ENCODE peak calls at places on chromosomes 7 and 10, in four cellular contexts. V is endothelial cell of umbilical vein, D is transverse colon, F is HCT116. M is an unnamed sample. For H3K4me1, the result is how much of the 10 kb centered on the place peaks cover.

GRCh38 chr7:86653919-86654659 is 10.4 kb downstream of the GRM3 start:
- DNase-seq in V (no peak), D (no peak), F (no peak), M (no peak)

GRCh38 chr10:87632439-87632838 is 27.2 kb upstream of the PAPSS2 start:
- DNase-seq in V (no peak), D (no peak), F (no peak), M (no peak)

GRCh38 chr10:110404374-110404773 is 93.3 kb upstream of the DUSP5 start:
- DNase-seq in V (no peak), D (no peak), F (no peak), M (no peak)

GRCh38 chr10:26410356-26410755 is 27.8 kb upstream of the APBB1IP start:
- DNase-seq in V (no peak), D (no peak), F (no peak), M (no peak)

GRCh38 chr7:128136215-128136597 is 104.9 kb upstream of the LEP start:
- DNase-seq in V (no peak), D (no peak), F (no peak), M (no peak)

GRCh38 chr7:47091141-47091540 is 490.8 kb downstream of the TNS3 start:
- DNase-seq in V (no peak), D (no peak), F (no peak), M (no peak)

GRCh38 chr7:36979810-36980248 is 255.5 kb upstream of the AOAH start:
- DNase-seq in V (no peak), D (no peak), F (no peak), M (peak)

GRCh38 chr7:129494041-129494440 is 8.3 kb upstream of the SMKR1 start:
- DNase-seq in V (no peak), D (no peak), F (no peak), M (no peak)

GRCh38 chr10:123648595-123648994 is 17.6 kb upstream of the GPR26 start:
- DNase-seq in V (no peak), D (no peak), F (no peak), M (no peak)

GRCh38 chr7:28163955-28164354 is 16.6 kb downstream of the JAZF1 start:
- DNase-seq in V (no peak), D (no peak), F (no peak), M (no peak)

GRCh38 chr10:5782174-5782573 is 31.1 kb downstream of the GDI2 start:
- DNase-seq in V (no peak), D (no peak), F (no peak), M (no peak)

GRCh38 chr10:60576130-60577069 is 186.7 kb upstream of the ANK3 start:
- DNase-seq in V (no peak), D (no peak), F (no peak), M (no peak)

GRCh38 chr7:91299952-91300775 is 35.9 kb downstream of the FZD1 start:
- DNase-seq in V (no peak), D (no peak), F (no peak), M (no peak)

GRCh38 chr10:12704488-12704887 is 297.0 kb downstream of the CCDC3 start:
- DNase-seq in V (no peak), D (no peak), F (no peak), M (no peak)
- H3K4me1 ChIP-seq in V (half or more), D (under half), F (under half), M (under half)

GRCh38 chr10:69414036-69415018 is 2.4 kb downstream of the TACR2 start:
- DNase-seq in V (no peak), D (no peak), F (no peak), M (no peak)
- H3K4me3 ChIP-seq in V (no peak), D (peak), F (no peak), M (no peak)

DNA sequence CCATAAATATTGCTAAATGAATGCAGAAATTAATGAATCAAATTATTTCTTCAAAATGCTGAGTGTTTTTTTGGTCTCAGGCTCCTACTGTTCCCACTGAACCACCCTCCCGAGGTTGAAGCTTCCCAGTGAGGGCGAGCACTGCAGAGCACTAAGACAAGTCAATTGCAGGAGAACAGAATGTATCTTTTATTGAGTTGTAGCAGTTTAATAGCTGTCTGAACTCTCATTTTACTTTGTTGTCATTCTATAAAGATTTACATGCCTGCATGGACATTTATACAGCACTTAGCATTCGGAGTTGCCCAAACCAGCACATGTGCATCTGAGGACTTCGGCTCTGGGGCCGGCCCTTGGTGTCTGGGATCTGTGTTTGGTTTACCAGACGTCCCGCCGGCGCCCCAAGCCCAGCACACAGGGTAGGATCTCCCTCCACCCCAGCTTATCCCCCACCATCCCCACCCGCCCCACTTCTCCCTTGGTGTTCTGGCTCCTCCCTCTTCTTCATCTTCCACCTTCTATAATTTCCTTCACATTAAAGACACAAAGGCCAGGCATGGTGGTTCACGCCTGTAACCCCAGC is 211.0 kb upstream of the SH2B2 start:
- DNase-seq in V (no peak), D (no peak), F (no peak), M (no peak)
- H3K27ac ChIP-seq in V (no peak), D (no peak), F (no peak), M (no peak)

GRCh38 chr10:74051729-74052342 is 53.9 kb downstream of the VCL start:
- DNase-seq in V (no peak), D (no peak), F (no peak), M (no peak)

GRCh38 chr10:74049995-74050394 is 52.1 kb downstream of the VCL start:
- DNase-seq in V (no peak), D (no peak), F (no peak), M (no peak)

GRCh38 chr10:74047871-74048270 is 50.0 kb downstream of the VCL start:
- DNase-seq in V (no peak), D (no peak), F (no peak), M (no peak)

GRCh38 chr10:74048433-74048832 is 50.5 kb downstream of the VCL start:
- DNase-seq in V (no peak), D (no peak), F (no peak), M (no peak)

DNA sequence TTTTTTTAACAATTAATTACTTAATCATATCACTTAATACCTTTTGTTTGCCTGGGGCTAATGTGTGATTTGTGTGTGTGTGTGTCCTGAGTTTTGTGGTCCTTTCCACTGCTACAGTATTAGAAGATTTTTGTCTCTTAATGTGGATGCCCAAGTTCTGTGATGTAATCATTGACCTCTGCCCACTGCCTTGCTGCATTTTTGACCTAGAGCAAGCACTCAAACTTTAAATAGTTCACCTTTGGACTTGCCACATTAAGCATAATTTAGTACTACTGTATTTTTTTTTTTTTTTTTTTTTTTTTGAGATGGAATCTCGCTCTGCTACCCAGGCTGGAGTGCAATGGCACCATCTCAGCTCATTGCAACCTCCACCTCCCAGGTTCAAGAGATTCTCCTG is 52.7 kb downstream of the VCL start:
- DNase-seq in V (no peak), D (no peak), F (no peak), M (no peak)
- H3K4me1 ChIP-seq in V (under half), D (under half), F (under half), M (under half)

GRCh38 chr10:100715445-100716385 is 29.7 kb upstream of the PAX2 start:
- DNase-seq in V (no peak), D (no peak), F (no peak), M (no peak)
- H3K4me3 ChIP-seq in V (no peak), D (peak), F (no peak), M (peak)